ENCODE peak calls at places on chromosome 10, in ten cellular contexts. One of them, this sample, is unnamed.

GRCh38 chr10:31515819-31516402 is 196.9 kb downstream of the ZEB1 start:
- DNase-seq in PC-3: peak; percentile 35
- DNase-seq in HCT116: no peak
- DNase-seq in GM06990: no peak
- DNase-seq in left lung: no peak
- DNase-seq in upper lobe of right lung: no peak
- DNase-seq in foreskin fibroblast: no peak
- DNase-seq in AG09309: no peak
- DNase-seq in tibial artery: no peak
- DNase-seq in HFF-Myc: no peak
- DNase-seq in this sample: no peak

GRCh38 chr10:120479506-120479905 is 22.5 kb downstream of the PLPP4 start:
- DNase-seq in HCT116: no peak
- DNase-seq in left lung: no peak
- DNase-seq in foreskin fibroblast: no peak
- DNase-seq in upper lobe of right lung: no peak
- DNase-seq in GM06990: no peak
- DNase-seq in PC-3: no peak
- DNase-seq in tibial artery: no peak
- DNase-seq in AG09309: no peak
- DNase-seq in HFF-Myc: no peak
- DNase-seq in this sample: no peak

GRCh38 chr10:23263441-23264164 is 71.5 kb downstream of the PTF1A start:
- DNase-seq in AG09309: no peak
- DNase-seq in tibial artery: no peak
- DNase-seq in GM06990: no peak
- DNase-seq in HFF-Myc: no peak
- DNase-seq in left lung: no peak
- DNase-seq in foreskin fibroblast: no peak
- DNase-seq in PC-3: no peak
- DNase-seq in HCT116: no peak
- DNase-seq in upper lobe of right lung: no peak
- DNase-seq in this sample: no peak

GRCh38 chr10:13536674-13537366 is 8.0 kb upstream of the BEND7 start:
- DNase-seq in HCT116: peak; percentile 33
- DNase-seq in left lung: peak; percentile 74
- DNase-seq in upper lobe of right lung: no peak
- DNase-seq in PC-3: peak; percentile 57
- DNase-seq in HFF-Myc: no peak
- DNase-seq in foreskin fibroblast: peak; percentile 62
- DNase-seq in GM06990: peak; percentile 14
- DNase-seq in tibial artery: no peak
- DNase-seq in AG09309: no peak
- DNase-seq in this sample: peak; percentile 46

GRCh38 chr10:100348389-100348927 is 1.4 kb downstream of the SCD start:
- DNase-seq in AG09309: no peak
- DNase-seq in tibial artery: no peak
- DNase-seq in foreskin fibroblast: no peak
- DNase-seq in PC-3: no peak
- DNase-seq in GM06990: no peak
- DNase-seq in upper lobe of right lung: no peak
- DNase-seq in HFF-Myc: no peak
- DNase-seq in left lung: no peak
- DNase-seq in HCT116: no peak
- DNase-seq in this sample: no peak

GRCh38 chr10:38146579-38147333 is 52.6 kb downstream of the ZNF37A start:
- DNase-seq in HCT116: no peak
- DNase-seq in PC-3: no peak
- DNase-seq in left lung: no peak
- DNase-seq in tibial artery: no peak
- DNase-seq in GM06990: no peak
- DNase-seq in upper lobe of right lung: no peak
- DNase-seq in AG09309: no peak
- DNase-seq in HFF-Myc: no peak
- DNase-seq in foreskin fibroblast: no peak
- DNase-seq in this sample: peak; percentile 27

GRCh38 chr10:28432210-28432676 is 100.7 kb upstream of the WAC start:
- DNase-seq in HFF-Myc: peak; percentile 46
- DNase-seq in upper lobe of right lung: peak; percentile 67
- DNase-seq in tibial artery: peak; percentile 61
- DNase-seq in foreskin fibroblast: peak; percentile 79
- DNase-seq in AG09309: peak; percentile 44
- DNase-seq in left lung: no peak
- DNase-seq in GM06990: no peak
- DNase-seq in PC-3: peak; percentile 64
- DNase-seq in HCT116: peak; percentile 70
- DNase-seq in this sample: peak; percentile 71

GRCh38 chr10:96858706-96859050 is 26.6 kb downstream of the LCOR start:
- DNase-seq in foreskin fibroblast: no peak
- DNase-seq in upper lobe of right lung: no peak
- DNase-seq in HCT116: no peak
- DNase-seq in GM06990: no peak
- DNase-seq in HFF-Myc: no peak
- DNase-seq in tibial artery: no peak
- DNase-seq in PC-3: no peak
- DNase-seq in left lung: no peak
- DNase-seq in AG09309: no peak
- DNase-seq in this sample: peak; percentile 66

GRCh38 chr10:73810358-73810734 is 1.1 kb downstream of the NDST2 start:
- DNase-seq in HFF-Myc: no peak
- DNase-seq in AG09309: peak; percentile 37
- DNase-seq in HCT116: no peak
- DNase-seq in left lung: no peak
- DNase-seq in foreskin fibroblast: peak; percentile 25
- DNase-seq in PC-3: no peak
- DNase-seq in GM06990: no peak
- DNase-seq in tibial artery: no peak
- DNase-seq in upper lobe of right lung: no peak
- DNase-seq in this sample: no peak

GRCh38 chr10:49645417-49646255 is 31.8 kb downstream of the CHAT start:
- DNase-seq in GM06990: no peak
- DNase-seq in upper lobe of right lung: peak; percentile 18
- DNase-seq in PC-3: no peak
- DNase-seq in tibial artery: no peak
- DNase-seq in foreskin fibroblast: no peak
- DNase-seq in left lung: no peak
- DNase-seq in HCT116: no peak
- DNase-seq in HFF-Myc: no peak
- DNase-seq in AG09309: no peak
- DNase-seq in this sample: peak; percentile 21

GRCh38 chr10:126500185-126500584 is 111.9 kb upstream of the ADAM12 start:
- DNase-seq in GM06990: no peak
- DNase-seq in foreskin fibroblast: no peak
- DNase-seq in HCT116: no peak
- DNase-seq in upper lobe of right lung: no peak
- DNase-seq in PC-3: no peak
- DNase-seq in HFF-Myc: no peak
- DNase-seq in AG09309: no peak
- DNase-seq in left lung: no peak
- DNase-seq in tibial artery: no peak
- DNase-seq in this sample: no peak

GRCh38 chr10:114083040-114083439 is 39.4 kb downstream of the ADRB1 start:
- DNase-seq in HCT116: no peak
- DNase-seq in HFF-Myc: no peak
- DNase-seq in left lung: no peak
- DNase-seq in upper lobe of right lung: no peak
- DNase-seq in foreskin fibroblast: no peak
- DNase-seq in AG09309: no peak
- DNase-seq in tibial artery: no peak
- DNase-seq in GM06990: no peak
- DNase-seq in PC-3: peak; percentile 53
- DNase-seq in this sample: no peak

GRCh38 chr10:114087655-114088054 is 44.0 kb downstream of the ADRB1 start:
- DNase-seq in PC-3: no peak
- DNase-seq in tibial artery: no peak
- DNase-seq in foreskin fibroblast: no peak
- DNase-seq in upper lobe of right lung: no peak
- DNase-seq in AG09309: no peak
- DNase-seq in HFF-Myc: no peak
- DNase-seq in GM06990: no peak
- DNase-seq in left lung: no peak
- DNase-seq in HCT116: no peak
- DNase-seq in this sample: no peak

GRCh38 chr10:114081911-114082583 is 38.4 kb downstream of the ADRB1 start:
- DNase-seq in upper lobe of right lung: no peak
- DNase-seq in PC-3: peak; percentile 55
- DNase-seq in GM06990: no peak
- DNase-seq in HCT116: no peak
- DNase-seq in foreskin fibroblast: no peak
- DNase-seq in tibial artery: no peak
- DNase-seq in HFF-Myc: no peak
- DNase-seq in left lung: no peak
- DNase-seq in AG09309: no peak
- DNase-seq in this sample: no peak

GRCh38 chr10:114084225-114084624 is 40.6 kb downstream of the ADRB1 start:
- DNase-seq in tibial artery: no peak
- DNase-seq in AG09309: no peak
- DNase-seq in left lung: no peak
- DNase-seq in HFF-Myc: no peak
- DNase-seq in foreskin fibroblast: no peak
- DNase-seq in HCT116: no peak
- DNase-seq in GM06990: no peak
- DNase-seq in upper lobe of right lung: no peak
- DNase-seq in PC-3: no peak
- DNase-seq in this sample: no peak

GRCh38 chr10:114087255-114087654 is 43.6 kb downstream of the ADRB1 start:
- DNase-seq in tibial artery: no peak
- DNase-seq in HCT116: no peak
- DNase-seq in HFF-Myc: no peak
- DNase-seq in upper lobe of right lung: no peak
- DNase-seq in AG09309: no peak
- DNase-seq in left lung: no peak
- DNase-seq in GM06990: no peak
- DNase-seq in foreskin fibroblast: no peak
- DNase-seq in PC-3: no peak
- DNase-seq in this sample: no peak
- TF ChIP-seq CTCF in tibial artery: no peak
- TF ChIP-seq CTCF in HCT116: peak; percentile 59
- TF ChIP-seq CTCF in HFF-Myc: peak; percentile 10
- TF ChIP-seq CTCF in upper lobe of right lung: no peak
- TF ChIP-seq CTCF in AG09309: no peak
- TF ChIP-seq CTCF in left lung: no peak
- TF ChIP-seq CTCF in GM06990: peak; percentile 3
- TF ChIP-seq CTCF in foreskin fibroblast: no peak
- TF ChIP-seq CTCF in PC-3: no peak
- TF ChIP-seq CTCF in this sample: peak; percentile 5

DNA sequence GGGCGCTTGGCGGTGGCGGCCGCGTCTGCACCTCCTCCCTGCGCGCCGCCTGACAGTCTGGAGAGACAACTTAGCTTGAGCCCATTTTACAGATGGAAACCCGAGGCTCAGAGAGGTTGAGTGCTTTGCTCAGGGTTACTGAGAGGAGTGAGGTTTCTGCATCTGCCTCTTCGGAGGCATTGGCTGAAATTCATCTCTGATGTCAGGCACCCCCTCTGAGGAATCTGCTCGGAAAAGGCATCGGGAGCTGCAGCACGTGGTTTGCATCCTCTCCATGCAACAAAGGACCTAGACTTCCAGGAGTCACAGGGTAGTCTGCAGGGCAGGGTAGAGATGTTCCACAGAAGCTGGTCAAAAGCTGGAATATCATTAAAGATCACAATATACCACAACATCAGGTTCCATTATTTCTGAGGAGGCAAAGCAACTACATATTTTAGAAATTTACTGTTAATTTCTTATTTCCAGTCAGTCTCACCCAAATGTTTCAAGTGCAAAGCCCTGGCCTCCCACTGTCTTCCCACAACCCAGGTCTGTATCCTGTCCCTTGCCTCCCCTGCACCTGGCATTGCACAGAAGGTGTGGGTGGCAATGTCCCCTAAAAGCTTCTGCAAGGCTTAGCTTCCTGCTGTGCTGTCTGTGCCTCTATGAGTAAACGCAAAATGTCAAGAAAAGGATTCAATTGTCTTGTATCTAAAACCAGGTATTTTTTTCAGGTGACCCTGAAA is 3.4 kb upstream of the ANTXRL start:
- DNase-seq in PC-3: no peak
- DNase-seq in upper lobe of right lung: no peak
- DNase-seq in left lung: no peak
- DNase-seq in HFF-Myc: no peak
- DNase-seq in GM06990: no peak
- DNase-seq in tibial artery: no peak
- DNase-seq in AG09309: no peak
- DNase-seq in HCT116: no peak
- DNase-seq in foreskin fibroblast: no peak
- DNase-seq in this sample: no peak
- H3K4me3 ChIP-seq in PC-3: peak overlapping the region; percentile 57
- H3K4me3 ChIP-seq in upper lobe of right lung: peak overlapping the region; percentile 50
- H3K4me3 ChIP-seq in left lung: peak overlapping the region; percentile 42
- H3K4me3 ChIP-seq in HFF-Myc: peak overlapping the region; percentile 30
- H3K4me3 ChIP-seq in GM06990: no peak overlapping the region
- H3K4me3 ChIP-seq in tibial artery: peak overlapping the region; percentile 72
- H3K4me3 ChIP-seq in AG09309: no peak overlapping the region
- H3K4me3 ChIP-seq in HCT116: peak overlapping the region; percentile 28
- H3K4me3 ChIP-seq in foreskin fibroblast: peak overlapping the region; percentile 56
- H3K4me3 ChIP-seq in this sample: peak overlapping the region; percentile 59

GRCh38 chr10:80694930-80695329 is 157.2 kb downstream of the SH2D4B start:
- DNase-seq in upper lobe of right lung: no peak
- DNase-seq in PC-3: no peak
- DNase-seq in foreskin fibroblast: no peak
- DNase-seq in tibial artery: no peak
- DNase-seq in HCT116: no peak
- DNase-seq in HFF-Myc: no peak
- DNase-seq in GM06990: no peak
- DNase-seq in left lung: no peak
- DNase-seq in AG09309: no peak
- DNase-seq in this sample: no peak
- TF ChIP-seq CTCF in upper lobe of right lung: no peak
- TF ChIP-seq CTCF in PC-3: no peak
- TF ChIP-seq CTCF in foreskin fibroblast: no peak
- TF ChIP-seq CTCF in tibial artery: no peak
- TF ChIP-seq CTCF in HCT116: no peak
- TF ChIP-seq CTCF in HFF-Myc: no peak
- TF ChIP-seq CTCF in GM06990: peak; percentile 14
- TF ChIP-seq CTCF in left lung: no peak
- TF ChIP-seq CTCF in AG09309: no peak
- TF ChIP-seq CTCF in this sample: no peak

DNA sequence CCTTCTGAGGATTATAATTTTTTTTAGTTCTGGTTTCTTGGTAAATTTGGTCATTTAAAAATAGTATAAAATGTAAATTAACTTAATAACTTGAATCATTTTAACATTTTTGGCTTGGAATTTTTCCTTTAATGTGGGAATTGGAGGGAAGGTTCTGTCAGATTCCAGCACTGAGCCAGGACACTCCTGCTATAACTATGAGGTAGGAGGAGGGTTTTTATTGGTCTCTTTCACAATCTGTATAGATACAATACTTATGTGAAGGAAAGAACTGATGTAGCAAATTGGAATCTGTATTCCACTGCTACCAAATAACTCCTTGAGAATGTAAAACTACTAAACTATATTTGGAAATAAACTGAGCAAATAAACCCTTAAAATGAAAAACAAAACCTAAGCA is 3.2 kb downstream of the PRKG1 start:
- DNase-seq in GM06990: no peak
- DNase-seq in PC-3: peak; percentile 50
- DNase-seq in left lung: no peak
- DNase-seq in tibial artery: no peak
- DNase-seq in foreskin fibroblast: no peak
- DNase-seq in upper lobe of right lung: no peak
- DNase-seq in AG09309: no peak
- DNase-seq in HFF-Myc: no peak
- DNase-seq in HCT116: no peak
- DNase-seq in this sample: no peak
- H3K4me3 ChIP-seq in GM06990: no peak overlapping the region
- H3K4me3 ChIP-seq in PC-3: no peak overlapping the region
- H3K4me3 ChIP-seq in left lung: no peak overlapping the region
- H3K4me3 ChIP-seq in tibial artery: peak overlapping the region; percentile 71
- H3K4me3 ChIP-seq in foreskin fibroblast: no peak overlapping the region
- H3K4me3 ChIP-seq in upper lobe of right lung: no peak overlapping the region
- H3K4me3 ChIP-seq in AG09309: no peak overlapping the region
- H3K4me3 ChIP-seq in HFF-Myc: no peak overlapping the region
- H3K4me3 ChIP-seq in HCT116: no peak overlapping the region
- H3K4me3 ChIP-seq in this sample: no peak overlapping the region

This sample was measured in fibroblast of villous mesenchyme.